ENCODE peak calls at places on chromosomes 6 and 20, in ten cellular contexts. One of them, this sample, is unnamed.

GRCh38 chr6:152642578-152643375 is 5.6 kb upstream of the SYNE1 start:
- DNase-seq in left lung: peak; percentile 67
- DNase-seq in spleen: peak; percentile 89
- DNase-seq in choroid plexus epithelial cell: peak; percentile 69
- DNase-seq in mucosa of descending colon: no peak
- DNase-seq in endothelial cell of umbilical vein: peak; percentile 59
- DNase-seq in adrenal gland: peak; percentile 70
- DNase-seq in HCT116: peak; percentile 53
- DNase-seq in BJ: no peak
- DNase-seq in K562: no peak
- DNase-seq in this sample: no peak

GRCh38 chr6:53154794-53155193 is 6.2 kb upstream of the GCM1 start:
- DNase-seq in endothelial cell of umbilical vein: no peak
- DNase-seq in HCT116: no peak
- DNase-seq in K562: no peak
- DNase-seq in adrenal gland: no peak
- DNase-seq in mucosa of descending colon: no peak
- DNase-seq in left lung: no peak
- DNase-seq in choroid plexus epithelial cell: no peak
- DNase-seq in BJ: no peak
- DNase-seq in spleen: no peak
- DNase-seq in this sample: no peak

GRCh38 chr6:84007871-84008270 is 25.7 kb upstream of the MRAP2 start:
- DNase-seq in K562: no peak
- DNase-seq in choroid plexus epithelial cell: no peak
- DNase-seq in adrenal gland: no peak
- DNase-seq in mucosa of descending colon: no peak
- DNase-seq in spleen: no peak
- DNase-seq in HCT116: no peak
- DNase-seq in left lung: no peak
- DNase-seq in BJ: no peak
- DNase-seq in endothelial cell of umbilical vein: no peak
- DNase-seq in this sample: no peak

GRCh38 chr20:51456511-51457280 is 85.8 kb downstream of the NFATC2 start:
- DNase-seq in BJ: peak; percentile 78
- DNase-seq in left lung: peak; percentile 92
- DNase-seq in mucosa of descending colon: peak; percentile 93
- DNase-seq in K562: peak; percentile 47
- DNase-seq in choroid plexus epithelial cell: peak; percentile 97
- DNase-seq in spleen: peak; percentile 90
- DNase-seq in endothelial cell of umbilical vein: peak; percentile 99
- DNase-seq in HCT116: peak; percentile 88
- DNase-seq in adrenal gland: peak; percentile 98
- DNase-seq in this sample: peak; percentile 93

GRCh38 chr6:166670894-166671293 is 43.8 kb upstream of the RPS6KA2 start:
- DNase-seq in BJ: no peak
- DNase-seq in HCT116: no peak
- DNase-seq in mucosa of descending colon: no peak
- DNase-seq in spleen: no peak
- DNase-seq in adrenal gland: no peak
- DNase-seq in endothelial cell of umbilical vein: no peak
- DNase-seq in left lung: no peak
- DNase-seq in K562: no peak
- DNase-seq in choroid plexus epithelial cell: no peak
- DNase-seq in this sample: no peak

GRCh38 chr20:52783769-52784168 is 188.4 kb upstream of the TSHZ2 start:
- DNase-seq in mucosa of descending colon: no peak
- DNase-seq in left lung: no peak
- DNase-seq in BJ: no peak
- DNase-seq in choroid plexus epithelial cell: no peak
- DNase-seq in endothelial cell of umbilical vein: no peak
- DNase-seq in K562: peak; percentile 12
- DNase-seq in spleen: no peak
- DNase-seq in HCT116: no peak
- DNase-seq in adrenal gland: no peak
- DNase-seq in this sample: no peak

GRCh38 chr20:7272512-7272911 is 505.0 kb downstream of the BMP2 start:
- DNase-seq in BJ: no peak
- DNase-seq in choroid plexus epithelial cell: peak; percentile 53
- DNase-seq in spleen: no peak
- DNase-seq in HCT116: no peak
- DNase-seq in endothelial cell of umbilical vein: peak; percentile 15
- DNase-seq in mucosa of descending colon: no peak
- DNase-seq in K562: no peak
- DNase-seq in adrenal gland: no peak
- DNase-seq in left lung: no peak
- DNase-seq in this sample: no peak

GRCh38 chr6:108961985-108962384 is 113.8 kb downstream of the ARMC2 start:
- DNase-seq in mucosa of descending colon: no peak
- DNase-seq in HCT116: no peak
- DNase-seq in left lung: no peak
- DNase-seq in BJ: no peak
- DNase-seq in adrenal gland: no peak
- DNase-seq in K562: no peak
- DNase-seq in spleen: no peak
- DNase-seq in endothelial cell of umbilical vein: peak; percentile 49
- DNase-seq in choroid plexus epithelial cell: peak; percentile 76
- DNase-seq in this sample: no peak

GRCh38 chr6:128352331-128352730 is 168.1 kb downstream of the PTPRK start:
- DNase-seq in adrenal gland: no peak
- DNase-seq in spleen: no peak
- DNase-seq in endothelial cell of umbilical vein: no peak
- DNase-seq in mucosa of descending colon: no peak
- DNase-seq in choroid plexus epithelial cell: no peak
- DNase-seq in HCT116: no peak
- DNase-seq in BJ: no peak
- DNase-seq in left lung: no peak
- DNase-seq in K562: no peak
- DNase-seq in this sample: no peak

GRCh38 chr6:140193269-140193668 is 818.8 kb upstream of the CITED2 start:
- DNase-seq in spleen: no peak
- DNase-seq in endothelial cell of umbilical vein: peak; percentile 7
- DNase-seq in BJ: no peak
- DNase-seq in choroid plexus epithelial cell: no peak
- DNase-seq in HCT116: no peak
- DNase-seq in left lung: no peak
- DNase-seq in mucosa of descending colon: no peak
- DNase-seq in adrenal gland: no peak
- DNase-seq in K562: no peak
- DNase-seq in this sample: no peak

GRCh38 chr6:122996797-122997520 is 924 bp downstream of the CLVS2 start:
- DNase-seq in BJ: no peak
- DNase-seq in adrenal gland: no peak
- DNase-seq in HCT116: no peak
- DNase-seq in mucosa of descending colon: no peak
- DNase-seq in left lung: no peak
- DNase-seq in endothelial cell of umbilical vein: no peak
- DNase-seq in spleen: no peak
- DNase-seq in K562: no peak
- DNase-seq in choroid plexus epithelial cell: no peak
- DNase-seq in this sample: no peak

GRCh38 chr6:144285798-144286502 is 815 bp downstream of the UTRN start:
- DNase-seq in choroid plexus epithelial cell: peak; percentile 45
- DNase-seq in left lung: peak; percentile 87
- DNase-seq in HCT116: no peak
- DNase-seq in K562: no peak
- DNase-seq in mucosa of descending colon: peak; percentile 82
- DNase-seq in endothelial cell of umbilical vein: peak; percentile 74
- DNase-seq in BJ: no peak
- DNase-seq in adrenal gland: peak; percentile 87
- DNase-seq in spleen: peak; percentile 92
- DNase-seq in this sample: no peak

GRCh38 chr6:66198062-66198624 is 491.1 kb upstream of the EYS start:
- DNase-seq in BJ: no peak
- DNase-seq in HCT116: no peak
- DNase-seq in mucosa of descending colon: no peak
- DNase-seq in adrenal gland: no peak
- DNase-seq in K562: no peak
- DNase-seq in left lung: no peak
- DNase-seq in spleen: no peak
- DNase-seq in endothelial cell of umbilical vein: no peak
- DNase-seq in choroid plexus epithelial cell: no peak
- DNase-seq in this sample: no peak

GRCh38 chr6:42569102-42570028 is 5.5 kb downstream of the UBR2 start:
- DNase-seq in adrenal gland: no peak
- DNase-seq in K562: peak; percentile 73
- DNase-seq in choroid plexus epithelial cell: peak; percentile 86
- DNase-seq in HCT116: no peak
- DNase-seq in left lung: no peak
- DNase-seq in spleen: no peak
- DNase-seq in mucosa of descending colon: no peak
- DNase-seq in endothelial cell of umbilical vein: peak; percentile 91
- DNase-seq in BJ: peak; percentile 81
- DNase-seq in this sample: peak; percentile 92

GRCh38 chr20:7935027-7935551 is 5.2 kb downstream of the HAO1 start:
- DNase-seq in choroid plexus epithelial cell: no peak
- DNase-seq in left lung: no peak
- DNase-seq in K562: no peak
- DNase-seq in BJ: no peak
- DNase-seq in HCT116: no peak
- DNase-seq in adrenal gland: no peak
- DNase-seq in spleen: no peak
- DNase-seq in endothelial cell of umbilical vein: no peak
- DNase-seq in mucosa of descending colon: no peak
- DNase-seq in this sample: no peak

DNA sequence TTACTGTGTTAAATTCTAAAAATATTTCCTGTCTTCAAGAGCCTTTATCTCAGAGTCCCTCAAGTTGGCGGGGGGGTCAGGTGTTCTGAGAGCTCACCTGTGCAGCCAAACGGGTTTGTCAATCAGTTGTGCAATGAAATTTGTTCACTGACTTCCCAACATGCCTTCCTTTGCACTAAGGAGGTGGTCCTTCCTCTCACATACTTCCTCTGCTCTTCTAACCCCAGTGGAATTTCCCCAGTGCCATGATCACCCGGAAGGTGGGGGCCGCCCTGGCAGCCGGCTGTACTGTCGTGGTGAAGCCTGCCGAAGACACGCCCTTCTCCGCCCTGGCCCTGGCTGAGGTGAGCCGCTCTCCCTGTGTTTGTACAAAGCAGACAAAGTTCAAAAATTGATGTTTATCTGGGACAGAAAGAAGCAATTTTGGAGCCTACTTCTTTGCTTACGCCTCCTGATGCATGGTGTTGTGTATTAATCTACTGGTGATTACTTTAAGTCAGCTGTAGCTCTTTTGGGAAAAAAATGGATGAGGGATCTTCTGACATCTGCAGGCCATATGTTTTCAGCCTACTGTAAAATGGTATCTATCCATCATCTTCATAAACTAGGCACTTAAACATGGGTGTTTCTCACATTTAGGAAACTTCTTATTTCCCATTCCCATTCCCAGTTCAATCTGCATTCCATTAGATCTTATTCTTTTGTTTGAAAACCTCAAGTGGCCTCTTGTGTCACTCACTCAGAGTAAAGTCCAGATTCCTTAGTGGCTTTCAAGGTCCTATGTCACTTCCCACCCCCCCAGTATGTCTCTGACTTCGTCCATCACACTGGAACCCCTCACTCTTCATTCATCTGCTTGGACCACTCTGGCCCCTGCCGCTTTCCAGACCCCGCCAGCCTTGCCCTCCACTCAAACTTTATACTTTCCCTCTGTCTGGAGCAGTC is 10.1 kb downstream of the ALDH5A1 start:
- DNase-seq in HCT116: no peak
- DNase-seq in choroid plexus epithelial cell: no peak
- DNase-seq in endothelial cell of umbilical vein: no peak
- DNase-seq in left lung: peak; percentile 72
- DNase-seq in BJ: no peak
- DNase-seq in K562: no peak
- DNase-seq in spleen: no peak
- DNase-seq in mucosa of descending colon: peak; percentile 78
- DNase-seq in adrenal gland: no peak
- DNase-seq in this sample: no peak
- TF ChIP-seq CTCF in HCT116: no peak
- TF ChIP-seq CTCF in choroid plexus epithelial cell: no peak
- TF ChIP-seq CTCF in endothelial cell of umbilical vein: no peak
- TF ChIP-seq CTCF in left lung: no peak
- TF ChIP-seq CTCF in BJ: no peak
- TF ChIP-seq CTCF in K562: no peak
- TF ChIP-seq CTCF in spleen: no peak
- TF ChIP-seq CTCF in mucosa of descending colon: no peak
- TF ChIP-seq CTCF in adrenal gland: no peak
- TF ChIP-seq CTCF in this sample: no peak

GRCh38 chr20:63673951-63674350 is 15.8 kb downstream of the RTEL1 start:
- DNase-seq in spleen: no peak
- DNase-seq in K562: no peak
- DNase-seq in BJ: no peak
- DNase-seq in choroid plexus epithelial cell: no peak
- DNase-seq in HCT116: no peak
- DNase-seq in endothelial cell of umbilical vein: no peak
- DNase-seq in adrenal gland: no peak
- DNase-seq in left lung: no peak
- DNase-seq in mucosa of descending colon: no peak
- DNase-seq in this sample: no peak
- H3K4me3 ChIP-seq in spleen: no peak overlapping the region
- H3K4me3 ChIP-seq in K562: no peak overlapping the region
- H3K4me3 ChIP-seq in BJ: no peak overlapping the region
- H3K4me3 ChIP-seq in choroid plexus epithelial cell: no peak overlapping the region
- H3K4me3 ChIP-seq in HCT116: no peak overlapping the region
- H3K4me3 ChIP-seq in endothelial cell of umbilical vein: no peak overlapping the region
- H3K4me3 ChIP-seq in adrenal gland: no peak overlapping the region
- H3K4me3 ChIP-seq in left lung: no peak overlapping the region
- H3K4me3 ChIP-seq in mucosa of descending colon: no peak overlapping the region
- H3K4me3 ChIP-seq in this sample: no peak overlapping the region

DNA sequence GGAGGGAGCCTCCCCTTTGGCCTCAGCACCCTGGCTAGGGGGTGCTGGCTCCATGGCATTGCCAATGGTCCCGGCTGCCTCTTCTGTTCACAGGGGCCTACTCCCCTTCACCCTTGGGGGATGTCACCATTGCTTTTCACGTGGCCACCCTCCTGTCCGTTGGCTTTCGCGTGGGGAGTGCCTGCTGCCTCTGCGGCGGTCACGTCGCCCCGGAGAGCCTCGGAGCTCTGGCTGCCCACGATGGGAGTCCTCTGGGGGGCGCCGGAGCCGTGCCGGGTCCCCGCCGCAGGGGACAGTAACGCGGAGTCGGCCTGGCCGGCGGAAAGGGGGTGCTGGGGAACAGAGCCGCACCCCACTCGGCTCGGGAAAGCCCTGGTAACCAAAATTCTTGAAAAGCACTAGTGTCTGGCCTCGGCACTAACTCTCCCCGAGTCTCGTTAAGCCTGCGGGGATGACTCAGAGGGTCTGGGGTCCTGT is 661 bp upstream of the HEBP2 start:
- DNase-seq in mucosa of descending colon: peak; percentile 74
- DNase-seq in K562: peak; percentile 69
- DNase-seq in spleen: peak; percentile 92
- DNase-seq in choroid plexus epithelial cell: peak; percentile 18
- DNase-seq in left lung: peak; percentile 55
- DNase-seq in adrenal gland: peak; percentile 34
- DNase-seq in HCT116: no peak
- DNase-seq in BJ: no peak
- DNase-seq in endothelial cell of umbilical vein: no peak
- DNase-seq in this sample: no peak
- TF ChIP-seq CTCF in mucosa of descending colon: no peak
- TF ChIP-seq CTCF in K562: peak; percentile 65
- TF ChIP-seq CTCF in spleen: no peak
- TF ChIP-seq CTCF in choroid plexus epithelial cell: no peak
- TF ChIP-seq CTCF in left lung: no peak
- TF ChIP-seq CTCF in adrenal gland: no peak
- TF ChIP-seq CTCF in HCT116: no peak
- TF ChIP-seq CTCF in BJ: peak; percentile 51
- TF ChIP-seq CTCF in endothelial cell of umbilical vein: peak; percentile 68
- TF ChIP-seq CTCF in this sample: peak; percentile 12

GRCh38 chr20:11364736-11365135 is 553.0 kb upstream of the BTBD3 start:
- DNase-seq in endothelial cell of umbilical vein: no peak
- DNase-seq in BJ: no peak
- DNase-seq in left lung: no peak
- DNase-seq in HCT116: no peak
- DNase-seq in spleen: no peak
- DNase-seq in adrenal gland: no peak
- DNase-seq in K562: no peak
- DNase-seq in choroid plexus epithelial cell: no peak
- DNase-seq in mucosa of descending colon: no peak
- DNase-seq in this sample: no peak
- H3K4me3 ChIP-seq in endothelial cell of umbilical vein: no peak overlapping the region
- H3K4me3 ChIP-seq in BJ: no peak overlapping the region
- H3K4me3 ChIP-seq in left lung: no peak overlapping the region
- H3K4me3 ChIP-seq in HCT116: no peak overlapping the region
- H3K4me3 ChIP-seq in spleen: no peak overlapping the region
- H3K4me3 ChIP-seq in adrenal gland: no peak overlapping the region
- H3K4me3 ChIP-seq in K562: no peak overlapping the region
- H3K4me3 ChIP-seq in choroid plexus epithelial cell: no peak overlapping the region
- H3K4me3 ChIP-seq in mucosa of descending colon: no peak overlapping the region
- H3K4me3 ChIP-seq in this sample: no peak overlapping the region